ENCODE peak calls at places on chromosome 1, in eight cellular contexts. One of them, this sample, is unnamed.
A peak's percentile ranks its signal among the peaks of the same experiment; 100 is the strongest.

GRCh38 chr1:7117599-7118281 is 332.5 kb downstream of the CAMTA1 start:
- DNase-seq in HFF-Myc: peak; percentile 75
- DNase-seq in stomach: no peak
- DNase-seq in astrocyte of the spinal cord: peak; percentile 96
- DNase-seq in brain microvascular endothelial cell: peak; percentile 87
- DNase-seq in heart right ventricle: no peak
- DNase-seq in PC-3: no peak
- DNase-seq in tibial artery: peak; percentile 69
- DNase-seq in this sample: no peak

GRCh38 chr1:85134583-85135455 is 66.0 kb downstream of the SYDE2 start:
- DNase-seq in HFF-Myc: no peak
- DNase-seq in stomach: no peak
- DNase-seq in astrocyte of the spinal cord: peak; percentile 18
- DNase-seq in brain microvascular endothelial cell: no peak
- DNase-seq in heart right ventricle: no peak
- DNase-seq in PC-3: peak; percentile 63
- DNase-seq in tibial artery: no peak
- DNase-seq in this sample: no peak

GRCh38 chr1:197958861-197959260 is 41.7 kb downstream of the LHX9 start:
- DNase-seq in HFF-Myc: no peak
- DNase-seq in stomach: no peak
- DNase-seq in astrocyte of the spinal cord: no peak
- DNase-seq in brain microvascular endothelial cell: no peak
- DNase-seq in heart right ventricle: no peak
- DNase-seq in PC-3: peak; percentile 14
- DNase-seq in tibial artery: no peak
- DNase-seq in this sample: no peak

GRCh38 chr1:57019240-57019805 is 53.5 kb upstream of the C8B start:
- DNase-seq in HFF-Myc: no peak
- DNase-seq in stomach: no peak
- DNase-seq in astrocyte of the spinal cord: no peak
- DNase-seq in brain microvascular endothelial cell: no peak
- DNase-seq in heart right ventricle: no peak
- DNase-seq in PC-3: no peak
- DNase-seq in tibial artery: no peak
- DNase-seq in this sample: no peak

GRCh38 chr1:150621497-150622113 is 7.8 kb downstream of the ENSA start:
- DNase-seq in HFF-Myc: no peak
- DNase-seq in stomach: peak; percentile 60
- DNase-seq in astrocyte of the spinal cord: peak; percentile 80
- DNase-seq in brain microvascular endothelial cell: peak; percentile 74
- DNase-seq in heart right ventricle: no peak
- DNase-seq in PC-3: peak; percentile 58
- DNase-seq in tibial artery: peak; percentile 79
- DNase-seq in this sample: no peak

GRCh38 chr1:41286486-41286885 is 44.4 kb upstream of the SCMH1 start:
- DNase-seq in HFF-Myc: no peak
- DNase-seq in stomach: no peak
- DNase-seq in astrocyte of the spinal cord: no peak
- DNase-seq in brain microvascular endothelial cell: no peak
- DNase-seq in heart right ventricle: no peak
- DNase-seq in PC-3: no peak
- DNase-seq in tibial artery: no peak
- DNase-seq in this sample: no peak

GRCh38 chr1:219257751-219258150 is 84.1 kb downstream of the LYPLAL1 start:
- DNase-seq in HFF-Myc: no peak
- DNase-seq in stomach: no peak
- DNase-seq in astrocyte of the spinal cord: no peak
- DNase-seq in brain microvascular endothelial cell: no peak
- DNase-seq in heart right ventricle: no peak
- DNase-seq in PC-3: no peak
- DNase-seq in tibial artery: no peak
- DNase-seq in this sample: no peak

GRCh38 chr1:241639040-241639652 is 1.0 kb downstream of the CHML start:
- DNase-seq in HFF-Myc: no peak
- DNase-seq in stomach: no peak
- DNase-seq in astrocyte of the spinal cord: no peak
- DNase-seq in brain microvascular endothelial cell: no peak
- DNase-seq in heart right ventricle: no peak
- DNase-seq in PC-3: peak; percentile 53
- DNase-seq in tibial artery: no peak
- DNase-seq in this sample: no peak

DNA sequence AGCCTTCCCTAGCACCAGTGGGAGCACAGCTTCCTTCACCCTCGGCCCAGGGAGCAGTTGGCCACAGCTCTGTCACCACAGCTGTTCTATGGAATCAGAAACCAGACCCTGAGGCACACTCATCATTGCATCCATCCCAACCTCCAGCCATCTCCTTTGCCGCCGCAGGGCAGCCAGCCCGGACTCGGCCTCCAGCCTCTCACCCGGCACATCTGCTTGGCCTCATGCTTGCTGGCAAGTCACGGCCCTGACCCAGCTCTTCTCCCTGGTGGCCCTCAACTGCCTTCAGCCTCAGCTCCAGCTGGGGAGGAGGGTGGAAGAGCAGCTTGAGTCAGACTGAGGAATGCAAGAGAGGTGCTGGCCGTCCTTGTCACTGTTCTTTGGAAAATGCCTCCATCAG is 59.8 kb downstream of the TOR1AIP2 start:
- DNase-seq in HFF-Myc: no peak
- DNase-seq in stomach: no peak
- DNase-seq in astrocyte of the spinal cord: no peak
- DNase-seq in brain microvascular endothelial cell: peak; percentile 27
- DNase-seq in heart right ventricle: peak; percentile 75
- DNase-seq in PC-3: no peak
- DNase-seq in tibial artery: peak; percentile 67
- DNase-seq in this sample: no peak
- TF ChIP-seq CTCF in HFF-Myc: no peak
- TF ChIP-seq CTCF in stomach: no peak
- TF ChIP-seq CTCF in astrocyte of the spinal cord: no peak
- TF ChIP-seq CTCF in brain microvascular endothelial cell: no peak
- TF ChIP-seq CTCF in heart right ventricle: no peak
- TF ChIP-seq CTCF in PC-3: no peak
- TF ChIP-seq CTCF in tibial artery: no peak
- TF ChIP-seq CTCF in this sample: no peak

DNA sequence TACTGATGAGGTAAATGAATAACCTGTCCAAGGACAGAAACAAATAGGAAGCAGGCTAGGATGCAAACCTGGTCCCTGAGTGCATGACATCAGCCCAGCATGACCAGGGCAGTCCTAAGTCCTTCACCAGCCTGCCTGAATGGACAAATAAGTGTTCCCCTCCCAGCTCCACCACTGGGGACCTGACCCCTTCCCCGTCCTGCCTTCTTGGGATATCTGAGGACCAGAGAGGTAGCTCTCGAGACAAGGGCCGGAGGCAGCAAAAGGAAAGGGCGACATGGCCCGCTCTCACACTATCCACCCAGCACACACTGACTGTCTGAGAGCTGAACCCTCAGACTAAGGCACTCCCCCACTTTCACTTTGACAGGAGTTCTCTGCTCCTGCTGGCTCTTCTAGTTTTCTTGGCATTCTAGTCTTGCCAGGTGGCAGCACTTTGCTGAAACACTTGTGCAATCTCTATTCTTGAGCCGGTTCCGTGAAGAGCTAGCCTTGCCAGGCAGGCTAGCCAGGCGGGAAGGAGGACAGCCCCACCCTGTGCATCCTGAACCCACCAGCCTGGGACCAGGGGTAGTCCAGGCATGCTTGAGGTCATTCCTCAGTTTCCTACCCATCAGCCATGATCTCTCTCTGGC is 251.1 kb upstream of the RAB4A start:
- DNase-seq in HFF-Myc: no peak
- DNase-seq in stomach: peak; percentile 55
- DNase-seq in astrocyte of the spinal cord: no peak
- DNase-seq in brain microvascular endothelial cell: no peak
- DNase-seq in heart right ventricle: no peak
- DNase-seq in PC-3: no peak
- DNase-seq in tibial artery: no peak
- DNase-seq in this sample: no peak
- TF ChIP-seq CTCF in HFF-Myc: no peak
- TF ChIP-seq CTCF in stomach: no peak
- TF ChIP-seq CTCF in astrocyte of the spinal cord: no peak
- TF ChIP-seq CTCF in brain microvascular endothelial cell: no peak
- TF ChIP-seq CTCF in heart right ventricle: no peak
- TF ChIP-seq CTCF in PC-3: no peak
- TF ChIP-seq CTCF in tibial artery: no peak
- TF ChIP-seq CTCF in this sample: no peak

GRCh38 chr1:226737819-226738420 is 1.2 kb downstream of the ITPKB start:
- DNase-seq in HFF-Myc: no peak
- DNase-seq in stomach: peak; percentile 54
- DNase-seq in astrocyte of the spinal cord: peak; percentile 45
- DNase-seq in brain microvascular endothelial cell: peak; percentile 22
- DNase-seq in heart right ventricle: peak; percentile 46
- DNase-seq in PC-3: peak; percentile 61
- DNase-seq in tibial artery: peak; percentile 73
- DNase-seq in this sample: peak; percentile 20

GRCh38 chr1:226738421-226738994 is 574 bp downstream of the ITPKB start:
- DNase-seq in HFF-Myc: no peak
- DNase-seq in stomach: peak; percentile 37
- DNase-seq in astrocyte of the spinal cord: peak; percentile 33
- DNase-seq in brain microvascular endothelial cell: no peak
- DNase-seq in heart right ventricle: peak; percentile 43
- DNase-seq in PC-3: peak; percentile 60
- DNase-seq in tibial artery: peak; percentile 72
- DNase-seq in this sample: peak; percentile 42

GRCh38 chr1:226736001-226736907 is 2.8 kb downstream of the ITPKB start:
- DNase-seq in HFF-Myc: no peak
- DNase-seq in stomach: no peak
- DNase-seq in astrocyte of the spinal cord: peak; percentile 25
- DNase-seq in brain microvascular endothelial cell: no peak
- DNase-seq in heart right ventricle: peak; percentile 69
- DNase-seq in PC-3: no peak
- DNase-seq in tibial artery: peak; percentile 66
- DNase-seq in this sample: no peak

GRCh38 chr1:226735576-226735975 is 3.5 kb downstream of the ITPKB start:
- DNase-seq in HFF-Myc: no peak
- DNase-seq in stomach: no peak
- DNase-seq in astrocyte of the spinal cord: no peak
- DNase-seq in brain microvascular endothelial cell: no peak
- DNase-seq in heart right ventricle: no peak
- DNase-seq in PC-3: no peak
- DNase-seq in tibial artery: no peak
- DNase-seq in this sample: no peak

DNA sequence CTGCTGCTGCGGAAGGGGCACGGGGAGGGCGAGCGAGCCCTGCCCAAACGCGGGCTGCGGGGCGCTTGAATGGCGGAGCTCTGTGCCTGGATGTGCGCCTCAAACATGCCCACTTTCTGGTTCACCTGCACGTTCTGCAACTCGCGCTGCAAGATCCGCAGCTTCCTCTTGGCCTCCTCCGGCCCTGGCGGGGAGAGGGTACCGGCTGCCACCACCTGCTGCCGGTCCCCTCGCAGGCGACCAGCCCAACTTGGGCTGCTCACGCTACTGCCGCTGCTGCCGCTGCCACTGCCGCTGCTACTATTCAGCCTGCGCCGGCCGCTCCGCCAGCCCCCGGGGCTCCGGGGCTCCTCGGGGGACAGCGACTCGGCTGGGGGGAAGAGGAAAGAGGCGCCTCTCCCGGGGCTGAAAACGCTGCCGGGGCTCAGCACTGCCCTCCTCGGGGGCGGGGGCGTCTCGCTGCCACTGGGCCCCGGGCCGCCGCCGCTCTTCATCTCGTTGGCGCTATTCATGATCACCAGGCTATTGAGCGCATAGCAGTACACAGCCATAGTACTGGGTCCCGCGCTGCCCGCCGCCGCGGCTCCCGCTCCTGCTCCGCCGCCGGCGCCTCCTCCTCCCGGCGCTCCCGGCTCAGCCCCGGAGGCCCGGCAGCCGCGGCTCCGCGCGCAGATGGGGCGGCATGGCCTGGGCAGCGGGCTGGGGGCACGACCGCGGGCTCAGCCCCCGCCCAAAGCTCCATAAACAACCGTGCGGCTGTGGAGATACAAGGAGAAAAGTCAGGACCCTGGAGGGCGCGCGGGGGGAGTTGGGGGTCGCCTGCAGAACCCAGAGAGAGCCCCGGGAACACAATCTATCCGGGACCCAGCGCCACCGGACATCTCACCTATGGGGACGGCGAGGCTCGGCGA is 1.9 kb downstream of the ITPKB start:
- DNase-seq in HFF-Myc: no peak
- DNase-seq in stomach: peak; percentile 47
- DNase-seq in astrocyte of the spinal cord: peak; percentile 47
- DNase-seq in brain microvascular endothelial cell: peak; percentile 6
- DNase-seq in heart right ventricle: peak; percentile 49
- DNase-seq in PC-3: peak; percentile 53
- DNase-seq in tibial artery: peak; percentile 70
- DNase-seq in this sample: peak; percentile 31
- TF ChIP-seq CTCF in HFF-Myc: no peak
- TF ChIP-seq CTCF in stomach: no peak
- TF ChIP-seq CTCF in astrocyte of the spinal cord: no peak
- TF ChIP-seq CTCF in brain microvascular endothelial cell: no peak
- TF ChIP-seq CTCF in heart right ventricle: no peak
- TF ChIP-seq CTCF in PC-3: peak; percentile 16
- TF ChIP-seq CTCF in tibial artery: no peak
- TF ChIP-seq CTCF in this sample: peak; percentile 21

GRCh38 chr1:153619171-153619570 is 3.0 kb upstream of the S100A14 start:
- DNase-seq in HFF-Myc: no peak
- DNase-seq in stomach: no peak
- DNase-seq in astrocyte of the spinal cord: no peak
- DNase-seq in brain microvascular endothelial cell: no peak
- DNase-seq in heart right ventricle: no peak
- DNase-seq in PC-3: no peak
- DNase-seq in tibial artery: no peak
- DNase-seq in this sample: no peak

GRCh38 chr1:153616144-153616884 is at the start of gene S100A14:
- DNase-seq in HFF-Myc: no peak
- DNase-seq in stomach: peak; percentile 94
- DNase-seq in astrocyte of the spinal cord: no peak
- DNase-seq in brain microvascular endothelial cell: no peak
- DNase-seq in heart right ventricle: peak; percentile 42
- DNase-seq in PC-3: peak; percentile 95
- DNase-seq in tibial artery: no peak
- DNase-seq in this sample: no peak

GRCh38 chr1:153616885-153617428 is 832 bp upstream of the S100A14 start:
- DNase-seq in HFF-Myc: no peak
- DNase-seq in stomach: no peak
- DNase-seq in astrocyte of the spinal cord: no peak
- DNase-seq in brain microvascular endothelial cell: no peak
- DNase-seq in heart right ventricle: no peak
- DNase-seq in PC-3: no peak
- DNase-seq in tibial artery: no peak
- DNase-seq in this sample: no peak

GRCh38 chr1:153615406-153615805 is 719 bp downstream of the S100A14 start:
- DNase-seq in HFF-Myc: no peak
- DNase-seq in stomach: no peak
- DNase-seq in astrocyte of the spinal cord: no peak
- DNase-seq in brain microvascular endothelial cell: no peak
- DNase-seq in heart right ventricle: no peak
- DNase-seq in PC-3: no peak
- DNase-seq in tibial artery: no peak
- DNase-seq in this sample: no peak

DNA sequence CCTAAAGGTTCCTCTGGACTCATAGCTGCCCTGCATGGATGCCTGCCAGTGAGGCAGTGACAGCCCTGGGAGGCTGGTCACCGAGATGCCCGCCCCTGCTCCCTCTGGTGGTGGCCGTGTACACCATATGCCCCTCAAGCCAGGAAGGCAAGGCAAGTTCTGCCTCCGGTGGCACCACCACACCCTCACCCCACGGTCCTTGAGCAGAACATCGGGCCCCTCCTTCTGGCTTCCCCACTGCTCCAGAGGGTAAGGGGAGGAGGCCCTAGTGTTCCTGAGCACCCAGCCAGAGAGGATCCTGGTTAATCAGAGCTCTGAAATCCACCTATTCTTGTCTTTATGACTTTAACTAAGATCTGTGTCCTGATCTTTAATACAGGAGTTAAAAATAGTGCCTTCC is 1.6 kb upstream of the S100A14 start:
- DNase-seq in HFF-Myc: no peak
- DNase-seq in stomach: peak; percentile 91
- DNase-seq in astrocyte of the spinal cord: peak; percentile 61
- DNase-seq in brain microvascular endothelial cell: no peak
- DNase-seq in heart right ventricle: peak; percentile 84
- DNase-seq in PC-3: peak; percentile 96
- DNase-seq in tibial artery: peak; percentile 88
- DNase-seq in this sample: peak; percentile 43
- TF ChIP-seq CTCF in HFF-Myc: peak; percentile 67
- TF ChIP-seq CTCF in stomach: no peak
- TF ChIP-seq CTCF in astrocyte of the spinal cord: peak; percentile 89
- TF ChIP-seq CTCF in brain microvascular endothelial cell: no peak
- TF ChIP-seq CTCF in heart right ventricle: peak; percentile 74
- TF ChIP-seq CTCF in PC-3: peak; percentile 95
- TF ChIP-seq CTCF in tibial artery: no peak
- TF ChIP-seq CTCF in this sample: peak; percentile 64

This sample was measured in progenitor cell of endocrine pancreas.